ENCODE peak calls at places on chromosomes 1 and 21, in ten cellular contexts. E is cardiac fibroblast, M is IMR-90, W is skeletal muscle cell, O is neuronal stem cell, H is lower lobe of right lung, R is fibroblast of pulmonary artery, F is right atrium auricular region, J is cardiac muscle cell, X is sigmoid colon. S is an unnamed sample.

GRCh38 chr1:203307690-203308126 is 2.4 kb downstream of the BTG2 start:
- DNase-seq in E (no peak), J (no peak), X (no peak), W (no peak), H (no peak), M (no peak), F (no peak), O (no peak), R (no peak), S (no peak)

GRCh38 chr1:168803696-168804510 is 74.9 kb upstream of the DPT start:
- DNase-seq in J (peak), H (no peak), O (peak), R (no peak), X (no peak), W (no peak), F (no peak), E (no peak), M (no peak), S (no peak)

GRCh38 chr1:85297855-85298629 is 21.6 kb upstream of the BCL10 start:
- DNase-seq in X (no peak), O (no peak), F (no peak), E (peak), M (peak), W (peak), J (no peak), R (peak), H (no peak), S (peak)

GRCh38 chr1:192316692-192317091 is at the start of gene RGS21:
- DNase-seq in R (no peak), W (no peak), M (no peak), H (no peak), X (no peak), F (no peak), O (no peak), E (no peak), J (no peak), S (no peak)

GRCh38 chr1:162596514-162597170 is 35.1 kb downstream of the UAP1 start:
- DNase-seq in H (no peak), E (no peak), X (no peak), W (no peak), R (no peak), F (no peak), M (no peak), J (no peak), O (no peak), S (no peak)

GRCh38 chr1:209155556-209155955 is 428.0 kb upstream of the CAMK1G start:
- DNase-seq in J (peak), O (peak), X (no peak), M (no peak), R (no peak), W (no peak), E (no peak), F (no peak), H (no peak), S (no peak)

GRCh38 chr1:244237445-244237844 is 186.4 kb downstream of the ZBTB18 start:
- DNase-seq in E (peak), F (no peak), O (no peak), M (peak), H (no peak), R (no peak), W (no peak), X (no peak), J (no peak), S (no peak)

GRCh38 chr1:153422450-153423068 is 6.2 kb downstream of the S100A7A start:
- DNase-seq in O (peak), M (peak), E (peak), R (peak), W (peak), H (peak), X (no peak), F (peak), J (peak), S (peak)

GRCh38 chr1:61293197-61293596 is 210.8 kb downstream of the NFIA start:
- DNase-seq in X (no peak), J (no peak), E (peak), M (no peak), H (no peak), W (no peak), F (no peak), O (no peak), R (peak), S (no peak)

GRCh38 chr1:24140741-24141181 is 2.2 kb downstream of the IL22RA1 start:
- DNase-seq in X (no peak), H (no peak), R (no peak), O (no peak), M (no peak), J (no peak), E (no peak), W (no peak), F (no peak), S (no peak)

GRCh38 chr21:10425856-10426255 is 95.5 kb upstream of the TPTE start:
- DNase-seq in R (no peak), X (no peak), W (no peak), E (no peak), O (no peak), H (no peak), M (no peak), J (no peak), F (no peak), S (no peak)

GRCh38 chr1:2353215-2353906 is 38.0 kb downstream of the MORN1 start:
- DNase-seq in J (no peak), E (no peak), W (no peak), H (peak), X (peak), F (no peak), R (no peak), O (no peak), M (no peak), S (no peak)

GRCh38 chr21:14866859-14867560 is 197.8 kb downstream of the NRIP1 start:
- DNase-seq in J (no peak), H (no peak), W (no peak), F (no peak), M (no peak), R (no peak), X (no peak), E (no peak), O (no peak), S (no peak)

GRCh38 chr1:155255243-155256100 is at the start of gene ENTREP3:
- DNase-seq in X (peak), E (peak), M (peak), O (peak), J (peak), F (peak), R (peak), W (peak), H (peak), S (peak)

GRCh38 chr1:81582467-81582986 is 218.2 kb upstream of the ADGRL2 start:
- DNase-seq in F (no peak), M (peak), R (peak), X (no peak), O (no peak), E (peak), J (peak), H (no peak), W (peak), S (no peak)

GRCh38 chr1:8740034-8740449 is 77.4 kb downstream of the RERE start:
- DNase-seq in E (peak), F (no peak), R (peak), M (peak), J (no peak), W (peak), H (no peak), X (no peak), O (no peak), S (no peak)

GRCh38 chr21:17585875-17586450 is 26.7 kb downstream of the BTG3 start:
- DNase-seq in W (no peak), M (peak), E (peak), X (no peak), F (no peak), R (peak), H (no peak), J (peak), O (peak), S (no peak)

GRCh38 chr1:100252901-100253300 is 3.3 kb upstream of the DBT start:
- DNase-seq in E (no peak), M (no peak), O (no peak), J (no peak), W (no peak), X (no peak), F (no peak), R (no peak), H (no peak), S (no peak)

GRCh38 chr1:218274551-218274950 is 10.5 kb upstream of the RRP15 start:
- DNase-seq in F (no peak), E (no peak), J (no peak), R (no peak), O (no peak), W (no peak), X (no peak), M (no peak), H (no peak), S (no peak)

GRCh38 chr1:229370601-229371021 is 27.8 kb upstream of the CCSAP start:
- DNase-seq in F (peak), R (no peak), W (no peak), H (no peak), O (no peak), E (no peak), M (no peak), J (peak), X (no peak), S (no peak)

GRCh38 chr1:227949341-227949921 is 1.7 kb upstream of the WNT9A start:
- DNase-seq in W (no peak), R (no peak), M (no peak), O (no peak), J (no peak), X (peak), F (peak), H (peak), E (no peak), S (no peak)

GRCh38 chr1:16906873-16907272 is 11.1 kb downstream of the RNU1-2 start:
- DNase-seq in R (no peak), W (no peak), J (no peak), O (no peak), F (no peak), E (no peak), X (no peak), M (no peak), H (no peak), S (no peak)

GRCh38 chr1:116909511-116910378 is at the start of gene PTGFRN:
- DNase-seq in F (peak), W (peak), M (peak), O (peak), E (peak), H (peak), X (peak), R (peak), J (peak), S (peak)

GRCh38 chr21:43341349-43342163 is 85.4 kb downstream of the SIK1 start:
- DNase-seq in X (no peak), O (no peak), W (no peak), H (no peak), E (peak), F (no peak), M (peak), J (no peak), R (no peak), S (no peak)

GRCh38 chr1:204578867-204579664 is 62.9 kb downstream of the MDM4 start:
- DNase-seq in X (peak), E (peak), M (no peak), O (no peak), F (no peak), H (no peak), J (no peak), W (no peak), R (peak), S (peak)
- H3K4me3 ChIP-seq in X (no peak), E (peak), M (peak), O (no peak), F (no peak), H (peak), J (no peak), W (peak), R (peak), S (peak)

GRCh38 chr1:41511239-41511540 is 26.7 kb upstream of the EDN2 start:
- DNase-seq in X (no peak), O (no peak), R (no peak), W (no peak), H (no peak), E (no peak), M (no peak), F (no peak), J (no peak), S (no peak)
- H3K4me3 ChIP-seq in X (no peak), O (no peak), R (no peak), W (no peak), H (no peak), E (no peak), M (no peak), F (no peak), J (no peak), S (no peak)

GRCh38 chr1:3610165-3610822 is 1.0 kb downstream of the MEGF6 start:
- DNase-seq in O (no peak), X (no peak), E (peak), H (no peak), J (no peak), F (no peak), R (no peak), M (no peak), W (no peak), S (no peak)
- H3K4me3 ChIP-seq in O (peak), X (no peak), E (peak), H (peak), J (peak), F (no peak), R (no peak), M (no peak), W (no peak), S (no peak)

DNA sequence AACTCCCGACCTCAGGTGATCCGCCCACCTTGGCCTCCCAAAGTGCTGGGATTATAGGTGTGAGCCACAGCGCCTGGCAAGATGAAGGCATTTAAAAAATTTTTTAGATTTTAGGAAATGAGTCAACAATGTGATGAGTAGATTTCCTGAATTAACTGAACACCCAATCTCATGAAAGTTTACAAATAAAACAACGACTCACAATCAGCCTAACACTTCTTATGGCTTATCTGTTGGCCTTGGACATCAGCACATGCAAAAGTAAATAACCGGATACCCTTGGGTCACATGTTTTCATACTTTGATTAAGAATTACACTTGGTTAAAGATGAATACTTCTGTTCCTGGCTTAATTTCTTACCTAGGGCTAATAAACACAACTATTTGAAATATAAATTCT is 3.0 kb downstream of the GNG12 start:
- DNase-seq in W (no peak), F (no peak), H (no peak), J (no peak), X (no peak), E (peak), R (peak), O (no peak), M (no peak), S (no peak)
- H3K4me3 ChIP-seq in W (no peak), F (no peak), H (no peak), J (no peak), X (no peak), E (no peak), R (peak), O (no peak), M (no peak), S (no peak)

GRCh38 chr1:158999301-159000069 is 10.2 kb upstream of the IFI16 start:
- DNase-seq in W (peak), H (no peak), E (peak), O (peak), J (peak), F (peak), R (peak), X (peak), M (peak), S (peak)

GRCh38 chr1:159000070-159000409 is 9.7 kb upstream of the IFI16 start:
- DNase-seq in W (no peak), F (no peak), X (no peak), E (no peak), R (no peak), H (no peak), J (no peak), O (no peak), M (no peak), S (no peak)

GRCh38 chr1:158998781-158999161 is 10.9 kb upstream of the IFI16 start:
- DNase-seq in W (no peak), X (peak), F (peak), M (peak), H (peak), O (peak), R (peak), E (peak), J (peak), S (peak)

GRCh38 chr1:158998037-158998780 is 11.5 kb upstream of the IFI16 start:
- DNase-seq in W (no peak), J (no peak), F (no peak), X (no peak), E (no peak), M (no peak), H (no peak), O (no peak), R (no peak), S (no peak)

GRCh38 chr1:159000627-159001026 is 9.1 kb upstream of the IFI16 start:
- DNase-seq in E (peak), O (peak), M (peak), J (peak), H (peak), W (peak), R (peak), X (peak), F (peak), S (peak)
- H3K4me3 ChIP-seq in E (peak), O (no peak), M (no peak), J (peak), H (peak), W (peak), R (peak), X (peak), F (peak), S (peak)

DNA sequence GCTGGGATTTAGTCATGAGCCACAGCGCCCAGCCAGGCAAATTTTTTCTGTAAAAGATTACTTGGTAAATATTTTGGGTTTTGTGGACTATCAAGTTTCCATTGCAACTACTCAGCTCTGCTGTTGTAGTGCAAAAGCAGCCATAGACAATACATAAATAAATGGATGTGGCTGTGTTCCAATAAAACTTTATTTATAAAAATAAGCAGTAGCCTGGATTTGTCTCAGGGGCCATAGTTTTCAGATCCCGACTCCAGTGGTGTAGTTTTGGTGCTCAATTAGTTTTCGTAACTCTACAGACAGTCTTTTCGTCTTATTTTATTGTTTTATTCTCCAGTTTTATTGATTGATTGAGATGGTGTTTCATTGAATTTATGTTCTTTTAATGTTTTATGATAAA is 80.1 kb upstream of the IVNS1ABP start:
- DNase-seq in W (no peak), M (no peak), E (no peak), J (no peak), X (no peak), R (no peak), O (no peak), F (no peak), H (no peak), S (no peak)
- H3K4me3 ChIP-seq in W (no peak), M (no peak), E (no peak), J (no peak), X (no peak), R (no peak), O (no peak), F (no peak), H (no peak), S (no peak)

GRCh38 chr1:109163549-109163948 is 49.6 kb downstream of the ELAPOR1 start:
- DNase-seq in F (no peak), W (no peak), E (no peak), H (no peak), M (no peak), O (no peak), J (no peak), R (no peak), X (no peak), S (no peak)
- H3K4me3 ChIP-seq in F (no peak), W (no peak), E (no peak), H (no peak), M (no peak), O (no peak), J (no peak), R (no peak), X (no peak), S (no peak)

GRCh38 chr21:38988211-38989096 is 182.7 kb downstream of the ETS2 start:
- DNase-seq in F (no peak), E (no peak), O (no peak), W (no peak), H (no peak), X (peak), M (no peak), R (no peak), J (no peak), S (no peak)
- H3K4me3 ChIP-seq in F (no peak), E (no peak), O (no peak), W (no peak), H (no peak), X (no peak), M (no peak), R (no peak), J (no peak), S (no peak)

GRCh38 chr1:64051801-64052200 is 151.6 kb upstream of the UBE2U start:
- DNase-seq in J (no peak), X (no peak), R (no peak), O (no peak), F (no peak), H (no peak), E (peak), M (no peak), W (no peak), S (no peak)

GRCh38 chr1:64047549-64047969 is 155.9 kb upstream of the UBE2U start:
- DNase-seq in E (no peak), O (no peak), W (no peak), J (no peak), X (no peak), M (no peak), F (no peak), H (no peak), R (no peak), S (no peak)

GRCh38 chr1:64049900-64050540 is 153.4 kb upstream of the UBE2U start:
- DNase-seq in H (no peak), O (no peak), W (no peak), R (no peak), X (no peak), F (no peak), M (no peak), E (no peak), J (no peak), S (no peak)

GRCh38 chr1:64052777-64053176 is 150.6 kb upstream of the UBE2U start:
- DNase-seq in O (no peak), E (no peak), R (no peak), H (no peak), X (no peak), F (no peak), W (no peak), J (no peak), M (no peak), S (no peak)

GRCh38 chr1:64050601-64051000 is 152.8 kb upstream of the UBE2U start:
- DNase-seq in O (no peak), M (no peak), J (no peak), E (no peak), F (no peak), W (no peak), X (no peak), R (no peak), H (no peak), S (no peak)
- H3K4me3 ChIP-seq in O (no peak), M (no peak), J (no peak), E (no peak), F (no peak), W (no peak), X (no peak), R (no peak), H (no peak), S (no peak)